ENCODE peak calls at places on chromosomes 4 and X, in six cellular contexts. One of them, this sample, is unnamed.

GRCh38 chrX:110395877-110396276 is 37.2 kb downstream of the RTL9 start:
- DNase-seq in stimulated activated CD4-positive, alpha-beta T cell treated with anti-CD3 and anti-CD28 coated beads, Interleukin-4, amount 100 ng/mL, for 48 hours: no peak
- DNase-seq in A549: no peak
- DNase-seq in CD14-positive monocyte: no peak
- DNase-seq in left lung: no peak
- DNase-seq in activated naive CD8-positive, alpha-beta T cell treated with anti-CD3 and anti-CD28 coated beads, Interleukin-2, amount 10 ng/mL, durations not matched to agents 7 days and 5 days: no peak
- DNase-seq in this sample: no peak

GRCh38 chrX:47723689-47724088 is 64.7 kb upstream of the UXT start:
- DNase-seq in stimulated activated CD4-positive, alpha-beta T cell treated with anti-CD3 and anti-CD28 coated beads, Interleukin-4, amount 100 ng/mL, for 48 hours: peak
- DNase-seq in A549: peak
- DNase-seq in CD14-positive monocyte: no peak
- DNase-seq in left lung: no peak
- DNase-seq in activated naive CD8-positive, alpha-beta T cell treated with anti-CD3 and anti-CD28 coated beads, Interleukin-2, amount 10 ng/mL, durations not matched to agents 7 days and 5 days: no peak
- DNase-seq in this sample: no peak

GRCh38 chr4:37645736-37646135 is 40.4 kb downstream of the RELL1 start:
- DNase-seq in stimulated activated CD4-positive, alpha-beta T cell treated with anti-CD3 and anti-CD28 coated beads, Interleukin-4, amount 100 ng/mL, for 48 hours: no peak
- DNase-seq in A549: no peak
- DNase-seq in CD14-positive monocyte: no peak
- DNase-seq in left lung: no peak
- DNase-seq in activated naive CD8-positive, alpha-beta T cell treated with anti-CD3 and anti-CD28 coated beads, Interleukin-2, amount 10 ng/mL, durations not matched to agents 7 days and 5 days: no peak
- DNase-seq in this sample: no peak

GRCh38 chr4:184983660-184984356 is 34.5 kb upstream of the HELT start:
- DNase-seq in stimulated activated CD4-positive, alpha-beta T cell treated with anti-CD3 and anti-CD28 coated beads, Interleukin-4, amount 100 ng/mL, for 48 hours: peak
- DNase-seq in A549: peak
- DNase-seq in CD14-positive monocyte: no peak
- DNase-seq in left lung: peak
- DNase-seq in activated naive CD8-positive, alpha-beta T cell treated with anti-CD3 and anti-CD28 coated beads, Interleukin-2, amount 10 ng/mL, durations not matched to agents 7 days and 5 days: peak
- DNase-seq in this sample: peak

GRCh38 chrX:15918003-15918402 is 63.4 kb upstream of the AP1S2 start:
- DNase-seq in stimulated activated CD4-positive, alpha-beta T cell treated with anti-CD3 and anti-CD28 coated beads, Interleukin-4, amount 100 ng/mL, for 48 hours: no peak
- DNase-seq in A549: no peak
- DNase-seq in CD14-positive monocyte: no peak
- DNase-seq in left lung: no peak
- DNase-seq in activated naive CD8-positive, alpha-beta T cell treated with anti-CD3 and anti-CD28 coated beads, Interleukin-2, amount 10 ng/mL, durations not matched to agents 7 days and 5 days: no peak
- DNase-seq in this sample: no peak

GRCh38 chrX:124232523-124233201 is 99.8 kb upstream of the TEX13D start:
- DNase-seq in stimulated activated CD4-positive, alpha-beta T cell treated with anti-CD3 and anti-CD28 coated beads, Interleukin-4, amount 100 ng/mL, for 48 hours: no peak
- DNase-seq in A549: no peak
- DNase-seq in CD14-positive monocyte: no peak
- DNase-seq in left lung: no peak
- DNase-seq in activated naive CD8-positive, alpha-beta T cell treated with anti-CD3 and anti-CD28 coated beads, Interleukin-2, amount 10 ng/mL, durations not matched to agents 7 days and 5 days: no peak
- DNase-seq in this sample: no peak

GRCh38 chr4:121061861-121062260 is 10.5 kb downstream of the NDNF start:
- DNase-seq in stimulated activated CD4-positive, alpha-beta T cell treated with anti-CD3 and anti-CD28 coated beads, Interleukin-4, amount 100 ng/mL, for 48 hours: no peak
- DNase-seq in A549: no peak
- DNase-seq in CD14-positive monocyte: no peak
- DNase-seq in left lung: no peak
- DNase-seq in activated naive CD8-positive, alpha-beta T cell treated with anti-CD3 and anti-CD28 coated beads, Interleukin-2, amount 10 ng/mL, durations not matched to agents 7 days and 5 days: no peak
- DNase-seq in this sample: no peak

GRCh38 chr4:5798946-5799345 is 87.9 kb downstream of the EVC start:
- DNase-seq in stimulated activated CD4-positive, alpha-beta T cell treated with anti-CD3 and anti-CD28 coated beads, Interleukin-4, amount 100 ng/mL, for 48 hours: no peak
- DNase-seq in A549: no peak
- DNase-seq in CD14-positive monocyte: no peak
- DNase-seq in left lung: no peak
- DNase-seq in activated naive CD8-positive, alpha-beta T cell treated with anti-CD3 and anti-CD28 coated beads, Interleukin-2, amount 10 ng/mL, durations not matched to agents 7 days and 5 days: no peak
- DNase-seq in this sample: no peak

GRCh38 chrX:2627272-2627867 is 63.7 kb upstream of the CD99 start:
- DNase-seq in stimulated activated CD4-positive, alpha-beta T cell treated with anti-CD3 and anti-CD28 coated beads, Interleukin-4, amount 100 ng/mL, for 48 hours: no peak
- DNase-seq in A549: peak
- DNase-seq in CD14-positive monocyte: no peak
- DNase-seq in left lung: no peak
- DNase-seq in activated naive CD8-positive, alpha-beta T cell treated with anti-CD3 and anti-CD28 coated beads, Interleukin-2, amount 10 ng/mL, durations not matched to agents 7 days and 5 days: no peak
- DNase-seq in this sample: no peak

GRCh38 chr4:128524311-128524710 is 236.7 kb upstream of the PGRMC2 start:
- DNase-seq in stimulated activated CD4-positive, alpha-beta T cell treated with anti-CD3 and anti-CD28 coated beads, Interleukin-4, amount 100 ng/mL, for 48 hours: no peak
- DNase-seq in A549: peak
- DNase-seq in CD14-positive monocyte: no peak
- DNase-seq in left lung: peak
- DNase-seq in activated naive CD8-positive, alpha-beta T cell treated with anti-CD3 and anti-CD28 coated beads, Interleukin-2, amount 10 ng/mL, durations not matched to agents 7 days and 5 days: no peak
- DNase-seq in this sample: no peak

GRCh38 chrX:11269996-11270395 is 23.2 kb upstream of the AMELX start:
- DNase-seq in stimulated activated CD4-positive, alpha-beta T cell treated with anti-CD3 and anti-CD28 coated beads, Interleukin-4, amount 100 ng/mL, for 48 hours: no peak
- DNase-seq in A549: no peak
- DNase-seq in CD14-positive monocyte: no peak
- DNase-seq in left lung: no peak
- DNase-seq in activated naive CD8-positive, alpha-beta T cell treated with anti-CD3 and anti-CD28 coated beads, Interleukin-2, amount 10 ng/mL, durations not matched to agents 7 days and 5 days: no peak
- DNase-seq in this sample: no peak

GRCh38 chr4:154164931-154165839 is 326.4 kb downstream of the DCHS2 start:
- DNase-seq in stimulated activated CD4-positive, alpha-beta T cell treated with anti-CD3 and anti-CD28 coated beads, Interleukin-4, amount 100 ng/mL, for 48 hours: peak
- DNase-seq in A549: no peak
- DNase-seq in CD14-positive monocyte: no peak
- DNase-seq in left lung: no peak
- DNase-seq in activated naive CD8-positive, alpha-beta T cell treated with anti-CD3 and anti-CD28 coated beads, Interleukin-2, amount 10 ng/mL, durations not matched to agents 7 days and 5 days: no peak
- DNase-seq in this sample: no peak

GRCh38 chr4:22460266-22460665 is 55.6 kb downstream of the ADGRA3 start:
- DNase-seq in stimulated activated CD4-positive, alpha-beta T cell treated with anti-CD3 and anti-CD28 coated beads, Interleukin-4, amount 100 ng/mL, for 48 hours: no peak
- DNase-seq in A549: no peak
- DNase-seq in CD14-positive monocyte: no peak
- DNase-seq in left lung: no peak
- DNase-seq in activated naive CD8-positive, alpha-beta T cell treated with anti-CD3 and anti-CD28 coated beads, Interleukin-2, amount 10 ng/mL, durations not matched to agents 7 days and 5 days: no peak
- DNase-seq in this sample: no peak

GRCh38 chr4:21769404-21770147 is 179.0 kb downstream of the KCNIP4 start:
- DNase-seq in stimulated activated CD4-positive, alpha-beta T cell treated with anti-CD3 and anti-CD28 coated beads, Interleukin-4, amount 100 ng/mL, for 48 hours: no peak
- DNase-seq in A549: peak
- DNase-seq in CD14-positive monocyte: no peak
- DNase-seq in left lung: no peak
- DNase-seq in activated naive CD8-positive, alpha-beta T cell treated with anti-CD3 and anti-CD28 coated beads, Interleukin-2, amount 10 ng/mL, durations not matched to agents 7 days and 5 days: no peak
- DNase-seq in this sample: no peak

GRCh38 chr4:8613421-8614364 is 21.1 kb downstream of the CPZ start:
- DNase-seq in stimulated activated CD4-positive, alpha-beta T cell treated with anti-CD3 and anti-CD28 coated beads, Interleukin-4, amount 100 ng/mL, for 48 hours: no peak
- DNase-seq in A549: no peak
- DNase-seq in CD14-positive monocyte: peak
- DNase-seq in left lung: peak
- DNase-seq in activated naive CD8-positive, alpha-beta T cell treated with anti-CD3 and anti-CD28 coated beads, Interleukin-2, amount 10 ng/mL, durations not matched to agents 7 days and 5 days: no peak
- DNase-seq in this sample: no peak

GRCh38 chr4:108135549-108136209 is 33.1 kb downstream of the LEF1 start:
- DNase-seq in stimulated activated CD4-positive, alpha-beta T cell treated with anti-CD3 and anti-CD28 coated beads, Interleukin-4, amount 100 ng/mL, for 48 hours: no peak
- DNase-seq in A549: no peak
- DNase-seq in CD14-positive monocyte: no peak
- DNase-seq in left lung: no peak
- DNase-seq in activated naive CD8-positive, alpha-beta T cell treated with anti-CD3 and anti-CD28 coated beads, Interleukin-2, amount 10 ng/mL, durations not matched to agents 7 days and 5 days: peak
- DNase-seq in this sample: no peak

GRCh38 chrX:65093658-65094057 is 117.4 kb upstream of the ZC4H2 start:
- DNase-seq in stimulated activated CD4-positive, alpha-beta T cell treated with anti-CD3 and anti-CD28 coated beads, Interleukin-4, amount 100 ng/mL, for 48 hours: no peak
- DNase-seq in A549: no peak
- DNase-seq in CD14-positive monocyte: no peak
- DNase-seq in left lung: no peak
- DNase-seq in activated naive CD8-positive, alpha-beta T cell treated with anti-CD3 and anti-CD28 coated beads, Interleukin-2, amount 10 ng/mL, durations not matched to agents 7 days and 5 days: no peak
- DNase-seq in this sample: no peak

GRCh38 chr4:80171656-80172055 is 25.6 kb upstream of the PRDM8 start:
- DNase-seq in stimulated activated CD4-positive, alpha-beta T cell treated with anti-CD3 and anti-CD28 coated beads, Interleukin-4, amount 100 ng/mL, for 48 hours: no peak
- DNase-seq in A549: no peak
- DNase-seq in CD14-positive monocyte: no peak
- DNase-seq in left lung: no peak
- DNase-seq in activated naive CD8-positive, alpha-beta T cell treated with anti-CD3 and anti-CD28 coated beads, Interleukin-2, amount 10 ng/mL, durations not matched to agents 7 days and 5 days: no peak
- DNase-seq in this sample: no peak

GRCh38 chr4:149784018-149784417 is 31.6 kb downstream of the IQCM start:
- DNase-seq in stimulated activated CD4-positive, alpha-beta T cell treated with anti-CD3 and anti-CD28 coated beads, Interleukin-4, amount 100 ng/mL, for 48 hours: no peak
- DNase-seq in A549: no peak
- DNase-seq in CD14-positive monocyte: no peak
- DNase-seq in left lung: no peak
- DNase-seq in activated naive CD8-positive, alpha-beta T cell treated with anti-CD3 and anti-CD28 coated beads, Interleukin-2, amount 10 ng/mL, durations not matched to agents 7 days and 5 days: no peak
- DNase-seq in this sample: no peak